ENCODE peak calls at places on chromosomes 6 and 20, in nine cellular contexts. A, U, X, G, H, S, J, B and Z are unnamed samples.
A peak's percentile ranks its signal among the peaks of the same experiment; 100 is the strongest.

GRCh38 chr20:62961799-62962198 is 9.3 kb downstream of the SLC17A9 start:
- DNase-seq in G (no peak), X (peak; percentile 34), A (no peak), B (no peak), H (no peak), J (no peak), S (no peak), U (no peak), Z (no peak)

GRCh38 chr20:38880952-38881735 is 45.1 kb upstream of the FAM83D start:
- DNase-seq in S (no peak), G (no peak), H (peak; percentile 23), U (no peak), B (no peak), X (peak; percentile 80), A (no peak), J (no peak), Z (no peak)

GRCh38 chr6:159655409-159655988 is 37.5 kb downstream of the SOD2 start:
- DNase-seq in B (no peak), G (no peak), A (no peak), J (peak; percentile 78), U (no peak), S (no peak), H (no peak), X (no peak), Z (no peak)

GRCh38 chr6:145824344-145824743 is 9.7 kb upstream of the FBXO30 start:
- DNase-seq in S (no peak), A (no peak), J (no peak), B (no peak), U (no peak), X (no peak), H (no peak), G (no peak), Z (no peak)

GRCh38 chr20:38725959-38726848 is 1.9 kb downstream of the SLC32A1 start:
- DNase-seq in X (no peak), J (peak; percentile 97), A (peak; percentile 34), S (peak; percentile 29), G (peak; percentile 48), B (peak; percentile 24), H (no peak), U (peak; percentile 46), Z (no peak)

GRCh38 chr6:7201732-7202541 is 94.2 kb downstream of the RREB1 start:
- DNase-seq in B (no peak), A (peak; percentile 68), X (peak; percentile 93), J (no peak), H (peak; percentile 89), U (no peak), S (peak; percentile 65), G (no peak), Z (peak; percentile 48)

GRCh38 chr6:54419885-54420284 is 111.6 kb downstream of the TINAG start:
- DNase-seq in X (no peak), U (no peak), S (no peak), A (no peak), H (no peak), B (no peak), G (peak; percentile 11), J (no peak), Z (no peak)

GRCh38 chr6:215335-216034 is 76.8 kb upstream of the DUSP22 start:
- DNase-seq in H (peak; percentile 70), U (peak; percentile 23), A (no peak), J (no peak), B (peak; percentile 48), S (no peak), G (no peak), X (no peak), Z (no peak)

GRCh38 chr6:125984311-125984710 is 2.0 kb upstream of the TRMT11 start:
- DNase-seq in S (no peak), X (no peak), A (no peak), U (no peak), J (no peak), G (peak; percentile 29), B (no peak), H (no peak), Z (no peak)

GRCh38 chr6:109383438-109383940 is 1.2 kb upstream of the CD164 start:
- DNase-seq in G (no peak), X (no peak), A (no peak), B (no peak), J (no peak), U (no peak), H (no peak), S (no peak), Z (no peak)

GRCh38 chr6:151018035-151018434 is 152.5 kb downstream of the MTHFD1L start:
- DNase-seq in U (no peak), A (no peak), H (no peak), B (no peak), G (no peak), J (peak; percentile 10), S (no peak), X (no peak), Z (no peak)

GRCh38 chr20:43954704-43955243 is 40.1 kb downstream of the TOX2 start:
- DNase-seq in X (no peak), U (no peak), G (no peak), B (no peak), S (no peak), J (no peak), H (no peak), A (no peak), Z (no peak)

GRCh38 chr20:54100563-54100962 is 30.2 kb upstream of the BCAS1 start:
- DNase-seq in G (no peak), X (no peak), U (no peak), H (no peak), S (no peak), A (no peak), J (no peak), B (no peak), Z (no peak)

GRCh38 chr6:53032853-53033252 is 32.4 kb upstream of the FBXO9 start:
- DNase-seq in H (no peak), S (no peak), G (no peak), X (no peak), J (no peak), U (no peak), A (no peak), B (no peak), Z (no peak)

DNA sequence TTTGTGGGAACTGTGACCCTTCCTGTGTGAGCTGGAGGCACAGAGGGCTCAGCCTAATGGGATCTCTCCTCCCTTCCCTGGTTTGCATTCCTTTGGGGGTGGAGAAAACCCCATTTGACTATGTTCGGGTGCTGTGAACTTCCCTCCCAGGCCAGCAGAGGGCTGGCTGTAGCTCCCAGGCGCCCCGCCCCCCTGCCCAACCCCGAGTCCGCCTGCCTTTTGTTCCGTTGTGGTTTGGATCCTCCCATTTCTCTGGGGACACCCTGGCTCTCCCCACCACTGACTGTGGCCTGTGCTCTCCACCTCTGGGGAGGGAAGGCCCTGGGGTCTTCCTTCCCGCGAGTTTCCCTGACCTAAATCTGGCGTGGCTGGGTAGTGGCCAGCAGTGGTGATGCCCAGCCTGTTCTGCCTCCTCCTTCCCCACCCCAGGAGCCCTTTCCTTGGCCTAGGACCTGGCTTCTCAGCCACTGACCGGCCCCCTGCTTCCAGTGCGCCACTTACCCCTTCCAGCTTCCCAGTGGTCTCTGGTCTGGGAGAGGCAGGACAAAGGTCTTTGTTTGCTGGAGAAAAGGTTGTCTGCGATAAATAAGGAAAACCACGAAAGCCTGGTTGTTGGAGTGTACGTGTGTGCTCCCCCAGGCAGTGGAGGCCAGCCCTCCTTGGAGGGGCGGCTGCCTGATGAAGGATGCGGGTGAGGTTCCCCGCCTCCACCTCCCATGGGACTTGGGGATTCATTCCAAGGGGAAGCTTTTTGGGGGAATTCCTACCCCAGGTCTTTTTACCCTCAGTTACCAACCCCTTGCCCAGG is 5.0 kb downstream of the VEGFA start:
- DNase-seq in J (peak; percentile 92), A (peak; percentile 78), U (peak; percentile 81), X (peak; percentile 90), G (peak; percentile 88), H (peak; percentile 89), S (peak; percentile 84), B (peak; percentile 48), Z (peak; percentile 87)
- H3K27ac ChIP-seq in J (peak overlapping the region; percentile 52), A (peak overlapping the region; percentile 97), U (no peak overlapping the region), X (peak overlapping the region; percentile 91), G (peak overlapping the region; percentile 97), H (no peak overlapping the region), S (peak overlapping the region; percentile 97), B (peak overlapping the region; percentile 92), Z (peak overlapping the region; percentile 98)

DNA sequence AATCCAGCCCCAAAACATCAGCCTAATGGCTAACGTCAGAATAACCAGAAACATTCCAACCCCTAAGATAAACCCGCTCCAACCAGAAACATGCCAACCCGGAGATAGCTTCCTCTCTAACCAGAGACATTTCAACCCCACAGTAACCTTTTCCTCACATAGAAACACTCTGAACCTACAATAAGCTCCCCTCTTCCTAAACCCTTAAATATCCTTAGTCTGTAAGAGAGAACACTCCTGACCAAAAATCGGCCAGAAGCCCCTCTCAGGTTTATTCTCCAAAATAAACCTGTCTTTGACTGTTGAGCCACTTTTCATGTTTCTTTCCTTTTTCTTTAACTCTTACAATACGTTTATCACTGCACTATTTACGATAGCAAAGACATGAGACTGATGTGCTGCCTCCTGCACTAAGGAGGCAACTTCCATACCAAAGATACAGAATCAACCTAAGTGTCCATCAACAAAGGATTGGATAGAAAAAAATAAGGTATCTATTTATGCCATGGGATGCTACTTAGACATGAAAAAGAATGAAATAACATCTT is 5.0 kb upstream of the GABRR2 start:
- DNase-seq in A (no peak), H (no peak), X (no peak), U (no peak), S (no peak), J (no peak), B (no peak), G (no peak), Z (no peak)
- H3K27ac ChIP-seq in A (no peak overlapping the region), H (no peak overlapping the region), X (no peak overlapping the region), U (no peak overlapping the region), S (no peak overlapping the region), J (no peak overlapping the region), B (no peak overlapping the region), G (no peak overlapping the region), Z (no peak overlapping the region)

GRCh38 chr20:12617076-12617475 is 391.7 kb upstream of the SPTLC3 start:
- DNase-seq in X (no peak), J (no peak), U (no peak), G (no peak), B (no peak), S (no peak), H (no peak), A (no peak), Z (no peak)
- H3K27ac ChIP-seq in X (no peak overlapping the region), J (no peak overlapping the region), U (no peak overlapping the region), G (no peak overlapping the region), B (no peak overlapping the region), S (no peak overlapping the region), H (no peak overlapping the region), A (no peak overlapping the region), Z (no peak overlapping the region)

DNA sequence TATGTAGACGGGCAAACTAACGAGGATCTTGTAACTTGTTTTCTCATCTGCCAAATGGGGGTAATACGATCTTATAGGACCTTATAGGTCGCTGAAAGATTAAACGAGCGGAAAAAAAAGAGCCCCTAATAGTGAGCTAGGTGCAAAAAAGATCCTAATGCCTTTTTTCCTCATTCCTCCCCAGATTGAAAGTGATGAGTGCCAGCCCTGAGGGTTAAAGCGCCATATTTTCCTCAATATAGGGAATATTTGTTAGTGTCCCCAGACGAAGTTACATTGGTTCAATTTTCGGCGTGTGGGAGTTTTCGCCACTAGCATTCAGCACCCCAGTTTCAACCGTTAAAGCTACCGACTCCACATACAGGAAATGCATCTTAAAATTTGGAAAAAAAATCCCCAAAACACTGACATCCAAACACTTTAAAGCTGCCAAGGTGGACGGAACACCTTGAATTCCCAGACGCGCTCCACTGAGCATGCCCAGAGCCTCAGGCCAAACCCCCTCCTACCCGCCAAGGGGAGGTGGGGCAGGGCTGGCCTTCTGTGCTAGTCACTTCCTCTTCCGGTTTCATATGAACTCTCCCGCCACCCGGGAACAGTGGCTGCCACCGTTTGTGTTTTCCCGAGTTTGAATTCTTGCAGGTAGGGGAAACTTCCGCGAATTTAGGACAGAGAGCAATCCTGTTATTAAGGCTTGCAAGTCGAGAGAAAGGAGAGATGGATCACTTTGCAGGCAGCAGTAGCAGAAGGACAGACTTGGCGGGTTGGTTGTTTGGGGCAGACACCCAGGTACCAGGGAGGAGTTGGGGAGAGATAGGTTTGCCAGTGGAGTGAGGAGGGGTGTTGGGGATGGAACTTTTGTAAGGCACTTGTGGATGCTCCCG is at the start of gene PRIM2:
- DNase-seq in G (peak; percentile 93), X (peak; percentile 93), J (peak; percentile 95), A (peak; percentile 85), B (peak; percentile 70), U (peak; percentile 83), S (peak; percentile 90), H (peak; percentile 93), Z (peak; percentile 69)
- H3K27ac ChIP-seq in G (peak within 1 kb of the TSS; percentile 51), X (peak within 1 kb of the TSS; percentile 66), J (no peak within 1 kb of the TSS), A (peak within 1 kb of the TSS; percentile 72), B (peak within 1 kb of the TSS; percentile 74), U (no peak within 1 kb of the TSS), S (peak within 1 kb of the TSS; percentile 76), H (peak within 1 kb of the TSS; percentile 34), Z (peak within 1 kb of the TSS; percentile 58)